ENCODE peak calls at places on chromosome 5, in seven cellular contexts. L is mesothelial cell of epicardium; C is ELR; T is stimulated activated CD8-positive, alpha-beta memory T cell treated with anti-CD3 and anti-CD28 coated beads, Interleukin-7, amount 100 ng/mL, for 24 hours; J is KBM-7; O is activated T-cell treated with anti-CD3 and anti-CD28 coated beads, Interleukin-2, amount 50 U/mL, for 24 hours; Z is DMS 273 treated with DMSO at 0.1 percent for 48 hours. H is an unnamed sample.

GRCh38 chr5:105508519-105508918 is 1945.9 kb upstream of the NUDT12 start:
- DNase-seq in J (no peak), Z (no peak), O (no peak), C (peak), L (no peak), T (no peak), H (no peak)

GRCh38 chr5:156435101-156435500 is 108.1 kb downstream of the SGCD start:
- DNase-seq in L (no peak), J (no peak), C (no peak), Z (no peak), T (no peak), O (no peak), H (no peak)

GRCh38 chr5:137374110-137374853 is 124.8 kb downstream of the SPOCK1 start:
- DNase-seq in T (no peak), L (no peak), O (no peak), C (no peak), J (no peak), Z (no peak), H (no peak)

GRCh38 chr5:38726279-38726678 is 119.5 kb upstream of the OSMR start:
- DNase-seq in C (no peak), L (no peak), Z (no peak), O (no peak), J (no peak), T (no peak), H (no peak)

GRCh38 chr5:169004551-169004950 is 296.4 kb downstream of the SLIT3 start:
- DNase-seq in J (no peak), O (no peak), Z (no peak), T (no peak), C (no peak), L (no peak), H (no peak)

GRCh38 chr5:124980174-124980941 is 233.9 kb upstream of the ZNF608 start:
- DNase-seq in J (no peak), C (no peak), L (no peak), Z (no peak), O (no peak), T (no peak), H (peak)

GRCh38 chr5:67215592-67216471 is 19.2 kb upstream of the CD180 start:
- DNase-seq in L (no peak), T (peak), Z (no peak), J (peak), O (peak), C (peak), H (peak)

GRCh38 chr5:135335031-135335828 is 63.8 kb downstream of the MACROH2A1 start:
- DNase-seq in J (no peak), O (no peak), Z (no peak), T (no peak), L (no peak), C (no peak), H (no peak)